ENCODE peak calls at places on chromosomes 7 and 10, in six cellular contexts. W is SK-N-SH; Q is lower lobe of right lung; X is naive thymus-derived CD4-positive, alpha-beta T cell; B is left lung; U is IMR-90. L is an unnamed sample.
A peak's percentile ranks its signal among the peaks of the same experiment; 100 is the strongest.

GRCh38 chr10:25502453-25502852 is 327.7 kb downstream of the GPR158 start:
- DNase-seq in W (no peak), Q (no peak), X (no peak), B (no peak), U (no peak), L (no peak)

GRCh38 chr10:35890061-35890969 is 248.2 kb upstream of the FZD8 start:
- DNase-seq in W (no peak), Q (no peak), X (no peak), B (no peak), U (peak; percentile 52), L (no peak)

GRCh38 chr7:53531-53930 is 138.8 kb upstream of the FAM20C start:
- DNase-seq in W (no peak), Q (peak; percentile 55), X (no peak), B (no peak), U (no peak), L (no peak)

GRCh38 chr7:99127636-99128035 is 16.3 kb downstream of the SMURF1 start:
- DNase-seq in W (no peak), Q (no peak), X (no peak), B (no peak), U (peak; percentile 56), L (no peak)

GRCh38 chr10:116669832-116670644 is 49.3 kb downstream of the PNLIPRP2 start:
- DNase-seq in W (peak; percentile 77), Q (no peak), X (no peak), B (no peak), U (no peak), L (no peak)

GRCh38 chr7:84647797-84648762 is 453.5 kb upstream of the SEMA3A start:
- DNase-seq in W (no peak), Q (no peak), X (no peak), B (no peak), U (peak; percentile 94), L (no peak)

GRCh38 chr7:136635755-136636154 is 232.7 kb upstream of the CHRM2 start:
- DNase-seq in W (peak; percentile 16), Q (no peak), X (no peak), B (no peak), U (no peak), L (no peak)

GRCh38 chr7:130831817-130832481 is 97.9 kb upstream of the KLF14 start:
- DNase-seq in W (peak; percentile 74), Q (no peak), X (no peak), B (no peak), U (peak; percentile 67), L (peak; percentile 29)

GRCh38 chr10:30855131-30855530 is 176.5 kb downstream of the ZNF438 start:
- DNase-seq in W (no peak), Q (no peak), X (no peak), B (no peak), U (no peak), L (no peak)

GRCh38 chr7:41385996-41386395 is 316.9 kb downstream of the INHBA start:
- DNase-seq in W (no peak), Q (no peak), X (no peak), B (no peak), U (peak; percentile 2), L (no peak)

GRCh38 chr7:130488376-130489139 is 3.3 kb upstream of the MEST start:
- DNase-seq in W (peak; percentile 27), Q (no peak), X (no peak), B (no peak), U (no peak), L (no peak)

GRCh38 chr10:118241229-118242137 is 100.6 kb downstream of the FAM204A start:
- DNase-seq in W (peak; percentile 53), Q (peak; percentile 69), X (peak; percentile 29), B (no peak), U (peak; percentile 77), L (peak; percentile 53)

GRCh38 chr10:132539894-132540293 is 2.3 kb downstream of the INPP5A start:
- DNase-seq in W (no peak), Q (no peak), X (no peak), B (no peak), U (peak; percentile 75), L (peak; percentile 30)

GRCh38 chr10:16742165-16742960 is 74.9 kb downstream of the RSU1 start:
- DNase-seq in W (no peak), Q (no peak), X (no peak), B (no peak), U (no peak), L (no peak)

GRCh38 chr7:36984710-36985308 is 260.5 kb upstream of the AOAH start:
- DNase-seq in W (no peak), Q (no peak), X (no peak), B (no peak), U (no peak), L (no peak)

GRCh38 chr10:112955736-112956421 is 5.8 kb downstream of the TCF7L2 start:
- DNase-seq in W (no peak), Q (no peak), X (no peak), B (no peak), U (peak; percentile 88), L (no peak)

GRCh38 chr7:139772115-139772514 is 5.7 kb downstream of the HIPK2 start:
- DNase-seq in W (no peak), Q (no peak), X (no peak), B (no peak), U (no peak), L (no peak)

GRCh38 chr7:148813890-148814289 is 70.2 kb downstream of the EZH2 start:
- DNase-seq in W (no peak), Q (no peak), X (no peak), B (no peak), U (no peak), L (no peak)

GRCh38 chr10:43970018-43970698 is 321.5 kb upstream of the ZNF32 start:
- DNase-seq in W (no peak), Q (no peak), X (no peak), B (no peak), U (no peak), L (no peak)

DNA sequence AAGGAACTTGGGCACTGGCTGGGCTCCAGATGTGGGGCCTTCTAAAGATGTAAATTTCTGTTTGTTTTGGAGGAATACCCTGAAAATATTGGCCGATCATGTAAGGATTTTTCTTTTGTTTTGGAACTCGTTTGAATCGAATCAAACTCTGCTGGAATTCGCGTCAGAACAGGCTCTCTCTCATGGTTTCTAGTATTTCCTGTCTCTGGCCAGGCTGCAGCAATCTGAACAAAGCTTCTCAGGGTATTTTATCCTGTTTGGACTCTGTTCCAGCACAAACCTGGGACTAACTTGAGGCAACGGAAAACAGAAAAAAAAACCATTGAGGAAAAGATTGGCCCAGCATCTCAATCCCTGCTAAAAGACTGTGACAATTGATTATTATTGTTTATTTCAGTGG is 340.8 kb upstream of the NRP1 start:
- DNase-seq in W (no peak), Q (no peak), X (no peak), B (no peak), U (no peak), L (no peak)
- H3K4me3 ChIP-seq in W (no peak overlapping the region), Q (peak overlapping the region; percentile 16), X (no peak overlapping the region), B (no peak overlapping the region), U (no peak overlapping the region), L (no peak overlapping the region)

GRCh38 chr7:1763033-1763432 is 93.0 kb downstream of the ELFN1 start:
- DNase-seq in W (no peak), Q (no peak), X (no peak), B (no peak), U (no peak), L (no peak)

GRCh38 chr7:1765336-1765735 is 95.3 kb downstream of the ELFN1 start:
- DNase-seq in W (no peak), Q (no peak), X (no peak), B (no peak), U (no peak), L (no peak)

GRCh38 chr7:1761097-1761496 is 91.0 kb downstream of the ELFN1 start:
- DNase-seq in W (no peak), Q (no peak), X (no peak), B (no peak), U (no peak), L (no peak)

GRCh38 chr7:1758859-1759521 is 88.9 kb downstream of the ELFN1 start:
- DNase-seq in W (no peak), Q (peak; percentile 35), X (no peak), B (no peak), U (no peak), L (no peak)

DNA sequence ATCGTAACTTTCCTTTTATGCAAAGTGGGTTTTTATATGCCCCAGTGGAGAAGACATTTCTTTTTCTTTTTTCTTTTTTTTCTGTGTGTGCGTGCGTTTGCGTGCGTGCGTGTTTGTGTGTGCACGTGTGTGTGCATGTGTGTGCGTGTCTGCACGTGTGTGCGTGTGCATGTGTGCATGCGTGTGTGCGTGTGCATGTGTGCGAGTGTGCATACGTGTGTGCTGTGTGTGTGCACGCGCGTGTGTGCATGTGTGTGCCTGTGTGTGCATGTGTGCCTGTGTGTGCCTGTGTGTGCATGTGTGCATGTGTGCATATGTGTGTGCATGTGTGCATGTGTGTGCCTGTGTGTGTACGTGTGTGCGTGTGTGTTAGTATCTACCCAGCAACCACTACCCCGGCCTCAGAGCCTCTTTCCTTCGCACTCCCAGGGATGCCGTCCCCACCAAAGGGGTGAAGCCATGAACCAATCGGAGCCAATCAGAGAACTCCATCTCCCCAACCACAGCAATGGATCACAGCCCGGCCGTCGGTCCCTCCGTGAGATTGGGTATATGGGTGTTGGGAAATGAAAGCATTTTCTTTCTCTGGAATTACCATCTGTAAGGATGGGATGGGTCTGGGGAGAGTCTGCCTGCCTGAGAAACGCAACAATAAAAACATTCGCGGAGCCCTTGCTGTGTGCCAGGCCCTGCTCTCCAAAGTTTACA is 92.3 kb downstream of the ELFN1 start:
- DNase-seq in W (no peak), Q (no peak), X (no peak), B (peak; percentile 41), U (no peak), L (no peak)
- H3K4me3 ChIP-seq in W (no peak overlapping the region), Q (no peak overlapping the region), X (no peak overlapping the region), B (no peak overlapping the region), U (no peak overlapping the region), L (no peak overlapping the region)

GRCh38 chr7:26862806-26863205 is 1.6 kb downstream of the SKAP2 start:
- DNase-seq in W (no peak), Q (no peak), X (no peak), B (no peak), U (no peak), L (no peak)
- H3K4me3 ChIP-seq in W (no peak overlapping the region), Q (peak overlapping the region; percentile 76), X (no peak overlapping the region), B (peak overlapping the region; percentile 74), U (no peak overlapping the region), L (no peak overlapping the region)

GRCh38 chr7:124922200-124922599 is 7.4 kb downstream of the POT1 start:
- DNase-seq in W (no peak), Q (no peak), X (no peak), B (no peak), U (peak; percentile 10), L (no peak)

GRCh38 chr7:124919841-124920240 is 9.8 kb downstream of the POT1 start:
- DNase-seq in W (no peak), Q (no peak), X (no peak), B (no peak), U (no peak), L (no peak)

GRCh38 chr7:124929467-124930172 is at the start of gene POT1:
- DNase-seq in W (peak; percentile 94), Q (peak; percentile 99), X (peak; percentile 91), B (peak; percentile 98), U (peak; percentile 100), L (peak; percentile 94)

GRCh38 chr7:124930173-124930623 is 573 bp upstream of the POT1 start:
- DNase-seq in W (no peak), Q (no peak), X (no peak), B (no peak), U (no peak), L (no peak)

DNA sequence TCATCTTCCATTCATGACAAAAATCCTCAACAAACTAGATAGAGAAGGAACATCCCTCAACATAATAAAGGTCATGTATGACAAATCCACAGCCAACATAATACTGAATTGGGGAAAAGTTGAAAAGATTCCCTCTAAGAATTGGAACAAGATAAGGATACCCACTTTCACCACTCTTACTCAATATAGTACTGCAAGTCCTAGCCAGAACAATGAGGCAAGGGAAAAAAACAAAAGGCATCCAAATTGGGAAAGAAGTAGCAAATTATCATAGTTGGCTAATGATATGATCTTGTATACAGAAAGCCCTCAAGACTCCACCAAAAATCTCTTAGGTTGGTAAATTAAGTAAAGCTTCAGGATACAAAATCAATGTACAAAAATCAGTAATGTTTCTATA is 4.7 kb downstream of the POT1 start:
- DNase-seq in W (no peak), Q (no peak), X (no peak), B (no peak), U (no peak), L (no peak)
- H3K4me3 ChIP-seq in W (no peak overlapping the region), Q (no peak overlapping the region), X (no peak overlapping the region), B (no peak overlapping the region), U (no peak overlapping the region), L (no peak overlapping the region)

L was measured in Jurkat, Clone E6-1.